ENCODE peak calls at places on chromosomes 4 and X, in eight cellular contexts. X is activated CD8-positive, alpha-beta memory T cell treated with anti-CD3 and anti-CD28 coated beads for 1 hour; A is cerebellar cortex; J is CD4-positive, CD25-positive, alpha-beta regulatory T cell; P is heart right ventricle; Z is cardiac fibroblast; K is Panc1; I is amniotic stem cell. B is an unnamed sample.

GRCh38 chrX:149699761-149700160 is 12.1 kb upstream of the MAGEA11 start:
- DNase-seq in A (no peak), I (no peak), K (no peak), Z (no peak), J (no peak), P (no peak), X (no peak), B (no peak)

GRCh38 chrX:84123585-84123984 is 64.4 kb downstream of the RPS6KA6 start:
- DNase-seq in J (no peak), Z (no peak), X (no peak), I (no peak), A (no peak), P (no peak), K (no peak), B (no peak)

GRCh38 chr4:40586729-40587128 is 42.9 kb downstream of the RBM47 start:
- DNase-seq in Z (no peak), A (no peak), I (no peak), X (no peak), P (no peak), K (no peak), J (no peak), B (no peak)

GRCh38 chr4:184355111-184355604 is 119.2 kb downstream of the IRF2 start:
- DNase-seq in X (no peak), K (no peak), I (peak; percentile 34), Z (peak; percentile 97), A (peak; percentile 8), J (peak; percentile 60), P (no peak), B (peak; percentile 16)

GRCh38 chrX:15838017-15838416 is 16.6 kb downstream of the AP1S2 start:
- DNase-seq in J (peak; percentile 29), K (no peak), I (no peak), Z (no peak), P (no peak), X (no peak), A (no peak), B (no peak)

GRCh38 chrX:118116308-118117068 is at the start of gene KLHL13:
- DNase-seq in A (peak; percentile 8), J (no peak), X (no peak), K (no peak), I (peak; percentile 2), P (peak; percentile 47), Z (peak; percentile 44), B (no peak)

GRCh38 chr4:40340034-40340433 is 4.9 kb downstream of the CHRNA9 start:
- DNase-seq in P (no peak), J (no peak), Z (no peak), A (no peak), I (no peak), X (no peak), K (no peak), B (no peak)

GRCh38 chr4:76998251-76998901 is 48.8 kb downstream of the SEPTIN11 start:
- DNase-seq in X (no peak), Z (peak; percentile 52), A (no peak), K (no peak), J (no peak), I (no peak), P (no peak), B (no peak)

GRCh38 chr4:173521474-173522159 is 8.4 kb downstream of the HAND2 start:
- DNase-seq in I (no peak), Z (no peak), A (no peak), P (peak; percentile 61), J (no peak), X (no peak), K (no peak), B (no peak)

GRCh38 chr4:77712675-77713074 is 106.5 kb downstream of the CNOT6L start:
- DNase-seq in Z (no peak), A (no peak), X (no peak), I (no peak), P (no peak), K (no peak), J (no peak), B (no peak)

GRCh38 chr4:16826397-16826910 is 72.0 kb downstream of the LDB2 start:
- DNase-seq in J (no peak), P (no peak), I (no peak), Z (no peak), A (no peak), X (no peak), K (no peak), B (no peak)

GRCh38 chr4:93066746-93067145 is 761.8 kb upstream of the ATOH1 start:
- DNase-seq in P (no peak), I (no peak), K (no peak), A (no peak), J (no peak), Z (no peak), X (no peak), B (no peak)

GRCh38 chr4:177032341-177032740 is 239.6 kb upstream of the VEGFC start:
- DNase-seq in J (no peak), A (no peak), X (no peak), Z (peak; percentile 32), P (no peak), K (no peak), I (no peak), B (no peak)

GRCh38 chr4:107349266-107349665 is 313.2 kb upstream of the DKK2 start:
- DNase-seq in X (no peak), K (no peak), A (no peak), J (no peak), I (no peak), P (no peak), Z (no peak), B (no peak)

GRCh38 chr4:139144911-139145551 is 32.0 kb downstream of the ELF2 start:
- DNase-seq in X (no peak), P (no peak), K (no peak), I (no peak), Z (peak; percentile 2), A (no peak), J (no peak), B (no peak)

GRCh38 chrX:107449490-107450175 is at the start of gene FRMPD3:
- DNase-seq in I (no peak), Z (no peak), A (no peak), J (no peak), K (no peak), P (no peak), X (no peak), B (no peak)

GRCh38 chrX:133185119-133185518 is 33.0 kb downstream of the TFDP3 start:
- DNase-seq in I (no peak), J (no peak), K (no peak), P (no peak), Z (no peak), A (no peak), X (no peak), B (no peak)

GRCh38 chr4:57443308-57444243 is 333.4 kb upstream of the IGFBP7 start:
- DNase-seq in A (no peak), P (peak; percentile 37), Z (no peak), I (no peak), K (no peak), J (no peak), X (no peak), B (no peak)

GRCh38 chr4:41844327-41844726 is 90.9 kb upstream of the TMEM33 start:
- DNase-seq in A (no peak), I (no peak), Z (no peak), X (no peak), J (no peak), P (no peak), K (no peak), B (no peak)

GRCh38 chr4:21656832-21657231 is 291.7 kb downstream of the KCNIP4 start:
- DNase-seq in Z (peak; percentile 72), P (no peak), K (no peak), J (no peak), A (no peak), I (no peak), X (no peak), B (no peak)

B was measured in central memory CD4-positive, alpha-beta T cell.